ENCODE peak calls at places on chromosomes 1 and 21, in five cellular contexts. One of them, this sample, is unnamed.

GRCh38 chr1:156213644-156213966 is 798 bp downstream of the PMF1 start:
- DNase-seq in fibroblast of the conjunctiva: no peak
- DNase-seq in SJCRH30: no peak
- DNase-seq in T-helper 9 cell: no peak
- DNase-seq in adrenal gland: no peak
- DNase-seq in this sample: no peak

GRCh38 chr1:18256318-18257235 is 149.0 kb downstream of the IGSF21 start:
- DNase-seq in T-helper 9 cell: no peak
- DNase-seq in adrenal gland: peak
- DNase-seq in fibroblast of the conjunctiva: no peak
- DNase-seq in SJCRH30: peak
- DNase-seq in this sample: peak

GRCh38 chr21:42694751-42695150 is 41.3 kb downstream of the PDE9A start:
- DNase-seq in adrenal gland: no peak
- DNase-seq in SJCRH30: no peak
- DNase-seq in T-helper 9 cell: no peak
- DNase-seq in fibroblast of the conjunctiva: no peak
- DNase-seq in this sample: no peak

GRCh38 chr1:154752273-154753030 is 117.6 kb downstream of the KCNN3 start:
- DNase-seq in fibroblast of the conjunctiva: no peak
- DNase-seq in T-helper 9 cell: no peak
- DNase-seq in SJCRH30: no peak
- DNase-seq in adrenal gland: no peak
- DNase-seq in this sample: no peak

GRCh38 chr1:76998582-76999189 is 131.4 kb downstream of the ST6GALNAC5 start:
- DNase-seq in fibroblast of the conjunctiva: peak
- DNase-seq in SJCRH30: no peak
- DNase-seq in adrenal gland: no peak
- DNase-seq in T-helper 9 cell: no peak
- DNase-seq in this sample: no peak

GRCh38 chr1:40650075-40650474 is 15.4 kb downstream of the RIMS3 start:
- DNase-seq in fibroblast of the conjunctiva: no peak
- DNase-seq in SJCRH30: no peak
- DNase-seq in adrenal gland: no peak
- DNase-seq in T-helper 9 cell: no peak
- DNase-seq in this sample: peak

GRCh38 chr1:204104331-204105222 is 31.7 kb downstream of the SOX13 start:
- DNase-seq in adrenal gland: no peak
- DNase-seq in fibroblast of the conjunctiva: no peak
- DNase-seq in T-helper 9 cell: peak
- DNase-seq in SJCRH30: peak
- DNase-seq in this sample: no peak

GRCh38 chr1:162855461-162856150 is 5.4 kb downstream of the CCDC190 start:
- DNase-seq in SJCRH30: no peak
- DNase-seq in adrenal gland: no peak
- DNase-seq in T-helper 9 cell: no peak
- DNase-seq in fibroblast of the conjunctiva: no peak
- DNase-seq in this sample: peak

GRCh38 chr1:1833456-1833855 is 55.2 kb upstream of the NADK start:
- DNase-seq in SJCRH30: no peak
- DNase-seq in fibroblast of the conjunctiva: no peak
- DNase-seq in T-helper 9 cell: no peak
- DNase-seq in adrenal gland: peak
- DNase-seq in this sample: no peak

GRCh38 chr21:42490735-42491134 is 5.3 kb downstream of the RSPH1 start:
- DNase-seq in adrenal gland: no peak
- DNase-seq in T-helper 9 cell: no peak
- DNase-seq in fibroblast of the conjunctiva: no peak
- DNase-seq in SJCRH30: no peak
- DNase-seq in this sample: no peak

GRCh38 chr1:200437556-200438203 is 27.8 kb upstream of the ZNF281 start:
- DNase-seq in fibroblast of the conjunctiva: no peak
- DNase-seq in adrenal gland: no peak
- DNase-seq in SJCRH30: no peak
- DNase-seq in T-helper 9 cell: no peak
- DNase-seq in this sample: no peak

GRCh38 chr1:97668945-97669344 is 251.9 kb downstream of the DPYD start:
- DNase-seq in SJCRH30: peak
- DNase-seq in fibroblast of the conjunctiva: no peak
- DNase-seq in T-helper 9 cell: no peak
- DNase-seq in adrenal gland: no peak
- DNase-seq in this sample: peak

GRCh38 chr1:168920456-168921094 is 185.9 kb upstream of the ATP1B1 start:
- DNase-seq in fibroblast of the conjunctiva: no peak
- DNase-seq in T-helper 9 cell: no peak
- DNase-seq in SJCRH30: no peak
- DNase-seq in adrenal gland: no peak
- DNase-seq in this sample: no peak

GRCh38 chr1:116262207-116262994 is 110.6 kb upstream of the ATP1A1 start:
- DNase-seq in adrenal gland: no peak
- DNase-seq in fibroblast of the conjunctiva: no peak
- DNase-seq in T-helper 9 cell: no peak
- DNase-seq in SJCRH30: no peak
- DNase-seq in this sample: no peak

GRCh38 chr1:65009176-65009575 is 42.8 kb upstream of the JAK1 start:
- DNase-seq in fibroblast of the conjunctiva: no peak
- DNase-seq in T-helper 9 cell: no peak
- DNase-seq in adrenal gland: no peak
- DNase-seq in SJCRH30: no peak
- DNase-seq in this sample: no peak

GRCh38 chr1:93324486-93325464 is 20.9 kb upstream of the DR1 start:
- DNase-seq in fibroblast of the conjunctiva: peak
- DNase-seq in adrenal gland: no peak
- DNase-seq in T-helper 9 cell: no peak
- DNase-seq in SJCRH30: no peak
- DNase-seq in this sample: no peak